ENCODE peak calls at places on chromosome 19, in six cellular contexts. One of them, this sample, is unnamed.

GRCh38 chr19:13195678-13196077 is 45.5 kb downstream of the IER2 start:
- DNase-seq in CD8-positive, alpha-beta memory T cell: peak; percentile 71
- DNase-seq in effector memory CD4-positive, alpha-beta T cell: peak; percentile 35
- DNase-seq in hippocampal formation: no peak
- DNase-seq in stimulated activated CD4-positive, alpha-beta T cell treated with anti-CD3 and anti-CD28 coated beads, Interleukin-12 subunit alpha, Interleukin-12 subunit beta, amount 100 ng/mL, for 24 hours: no peak
- DNase-seq in upper lobe of left lung: no peak
- DNase-seq in this sample: no peak

GRCh38 chr19:51020988-51021651 is 1.6 kb upstream of the KLK10 start:
- DNase-seq in effector memory CD4-positive, alpha-beta T cell: no peak
- DNase-seq in stimulated activated CD4-positive, alpha-beta T cell treated with anti-CD3 and anti-CD28 coated beads, Interleukin-12 subunit alpha, Interleukin-12 subunit beta, amount 100 ng/mL, for 24 hours: no peak
- DNase-seq in CD8-positive, alpha-beta memory T cell: no peak
- DNase-seq in upper lobe of left lung: no peak
- DNase-seq in hippocampal formation: peak; percentile 30
- DNase-seq in this sample: no peak

GRCh38 chr19:8500158-8500557 is 2.3 kb downstream of the PRAM1 start:
- DNase-seq in hippocampal formation: no peak
- DNase-seq in upper lobe of left lung: peak; percentile 68
- DNase-seq in CD8-positive, alpha-beta memory T cell: no peak
- DNase-seq in stimulated activated CD4-positive, alpha-beta T cell treated with anti-CD3 and anti-CD28 coated beads, Interleukin-12 subunit alpha, Interleukin-12 subunit beta, amount 100 ng/mL, for 24 hours: no peak
- DNase-seq in effector memory CD4-positive, alpha-beta T cell: no peak
- DNase-seq in this sample: no peak

GRCh38 chr19:54164369-54165068 is 5.0 kb upstream of the LENG1 start:
- DNase-seq in effector memory CD4-positive, alpha-beta T cell: peak; percentile 71
- DNase-seq in hippocampal formation: no peak
- DNase-seq in stimulated activated CD4-positive, alpha-beta T cell treated with anti-CD3 and anti-CD28 coated beads, Interleukin-12 subunit alpha, Interleukin-12 subunit beta, amount 100 ng/mL, for 24 hours: peak; percentile 55
- DNase-seq in CD8-positive, alpha-beta memory T cell: peak; percentile 65
- DNase-seq in upper lobe of left lung: peak; percentile 92
- DNase-seq in this sample: no peak

GRCh38 chr19:35861640-35862160 is 5.0 kb downstream of the KIRREL2 start:
- DNase-seq in CD8-positive, alpha-beta memory T cell: no peak
- DNase-seq in hippocampal formation: no peak
- DNase-seq in upper lobe of left lung: no peak
- DNase-seq in stimulated activated CD4-positive, alpha-beta T cell treated with anti-CD3 and anti-CD28 coated beads, Interleukin-12 subunit alpha, Interleukin-12 subunit beta, amount 100 ng/mL, for 24 hours: no peak
- DNase-seq in effector memory CD4-positive, alpha-beta T cell: no peak
- DNase-seq in this sample: no peak

GRCh38 chr19:48445256-48445605 is 552 bp upstream of the GRWD1 start:
- DNase-seq in stimulated activated CD4-positive, alpha-beta T cell treated with anti-CD3 and anti-CD28 coated beads, Interleukin-12 subunit alpha, Interleukin-12 subunit beta, amount 100 ng/mL, for 24 hours: no peak
- DNase-seq in effector memory CD4-positive, alpha-beta T cell: no peak
- DNase-seq in upper lobe of left lung: no peak
- DNase-seq in hippocampal formation: no peak
- DNase-seq in CD8-positive, alpha-beta memory T cell: no peak
- DNase-seq in this sample: no peak

GRCh38 chr19:42352216-42352892 is 26.9 kb downstream of the MEGF8 start:
- DNase-seq in hippocampal formation: peak; percentile 40
- DNase-seq in CD8-positive, alpha-beta memory T cell: no peak
- DNase-seq in upper lobe of left lung: peak; percentile 83
- DNase-seq in stimulated activated CD4-positive, alpha-beta T cell treated with anti-CD3 and anti-CD28 coated beads, Interleukin-12 subunit alpha, Interleukin-12 subunit beta, amount 100 ng/mL, for 24 hours: no peak
- DNase-seq in effector memory CD4-positive, alpha-beta T cell: no peak
- DNase-seq in this sample: no peak

GRCh38 chr19:29946645-29947044 is 4.6 kb downstream of the URI1 start:
- DNase-seq in stimulated activated CD4-positive, alpha-beta T cell treated with anti-CD3 and anti-CD28 coated beads, Interleukin-12 subunit alpha, Interleukin-12 subunit beta, amount 100 ng/mL, for 24 hours: no peak
- DNase-seq in effector memory CD4-positive, alpha-beta T cell: no peak
- DNase-seq in CD8-positive, alpha-beta memory T cell: no peak
- DNase-seq in hippocampal formation: no peak
- DNase-seq in upper lobe of left lung: no peak
- DNase-seq in this sample: no peak

GRCh38 chr19:50489461-50490011 is 12.9 kb upstream of the GARIN5A start:
- DNase-seq in CD8-positive, alpha-beta memory T cell: no peak
- DNase-seq in hippocampal formation: no peak
- DNase-seq in upper lobe of left lung: no peak
- DNase-seq in stimulated activated CD4-positive, alpha-beta T cell treated with anti-CD3 and anti-CD28 coated beads, Interleukin-12 subunit alpha, Interleukin-12 subunit beta, amount 100 ng/mL, for 24 hours: no peak
- DNase-seq in effector memory CD4-positive, alpha-beta T cell: no peak
- DNase-seq in this sample: no peak

GRCh38 chr19:27828781-27829275 is 1384.1 kb downstream of the UQCRFS1 start:
- DNase-seq in CD8-positive, alpha-beta memory T cell: no peak
- DNase-seq in stimulated activated CD4-positive, alpha-beta T cell treated with anti-CD3 and anti-CD28 coated beads, Interleukin-12 subunit alpha, Interleukin-12 subunit beta, amount 100 ng/mL, for 24 hours: no peak
- DNase-seq in upper lobe of left lung: no peak
- DNase-seq in hippocampal formation: no peak
- DNase-seq in effector memory CD4-positive, alpha-beta T cell: no peak
- DNase-seq in this sample: no peak

GRCh38 chr19:2188708-2189385 is 25.1 kb downstream of the DOT1L start:
- DNase-seq in upper lobe of left lung: peak; percentile 67
- DNase-seq in stimulated activated CD4-positive, alpha-beta T cell treated with anti-CD3 and anti-CD28 coated beads, Interleukin-12 subunit alpha, Interleukin-12 subunit beta, amount 100 ng/mL, for 24 hours: peak; percentile 16
- DNase-seq in effector memory CD4-positive, alpha-beta T cell: no peak
- DNase-seq in hippocampal formation: no peak
- DNase-seq in CD8-positive, alpha-beta memory T cell: no peak
- DNase-seq in this sample: no peak

GRCh38 chr19:10044390-10044789 is 31.1 kb downstream of the RDH8 start:
- DNase-seq in upper lobe of left lung: no peak
- DNase-seq in stimulated activated CD4-positive, alpha-beta T cell treated with anti-CD3 and anti-CD28 coated beads, Interleukin-12 subunit alpha, Interleukin-12 subunit beta, amount 100 ng/mL, for 24 hours: no peak
- DNase-seq in effector memory CD4-positive, alpha-beta T cell: no peak
- DNase-seq in hippocampal formation: no peak
- DNase-seq in CD8-positive, alpha-beta memory T cell: no peak
- DNase-seq in this sample: no peak

GRCh38 chr19:10061717-10062310 is 24.3 kb upstream of the SHFL start:
- DNase-seq in stimulated activated CD4-positive, alpha-beta T cell treated with anti-CD3 and anti-CD28 coated beads, Interleukin-12 subunit alpha, Interleukin-12 subunit beta, amount 100 ng/mL, for 24 hours: no peak
- DNase-seq in effector memory CD4-positive, alpha-beta T cell: no peak
- DNase-seq in CD8-positive, alpha-beta memory T cell: no peak
- DNase-seq in hippocampal formation: no peak
- DNase-seq in upper lobe of left lung: no peak
- DNase-seq in this sample: no peak

GRCh38 chr19:51161266-51161665 is 19.2 kb downstream of the SIGLEC7 start:
- DNase-seq in effector memory CD4-positive, alpha-beta T cell: no peak
- DNase-seq in hippocampal formation: no peak
- DNase-seq in upper lobe of left lung: no peak
- DNase-seq in CD8-positive, alpha-beta memory T cell: no peak
- DNase-seq in stimulated activated CD4-positive, alpha-beta T cell treated with anti-CD3 and anti-CD28 coated beads, Interleukin-12 subunit alpha, Interleukin-12 subunit beta, amount 100 ng/mL, for 24 hours: no peak
- DNase-seq in this sample: no peak

GRCh38 chr19:32189956-32190706 is 155.3 kb upstream of the ZNF507 start:
- DNase-seq in stimulated activated CD4-positive, alpha-beta T cell treated with anti-CD3 and anti-CD28 coated beads, Interleukin-12 subunit alpha, Interleukin-12 subunit beta, amount 100 ng/mL, for 24 hours: no peak
- DNase-seq in CD8-positive, alpha-beta memory T cell: no peak
- DNase-seq in upper lobe of left lung: no peak
- DNase-seq in effector memory CD4-positive, alpha-beta T cell: no peak
- DNase-seq in hippocampal formation: no peak
- DNase-seq in this sample: no peak

GRCh38 chr19:28426902-28427232 is 786.1 kb downstream of the UQCRFS1 start:
- DNase-seq in stimulated activated CD4-positive, alpha-beta T cell treated with anti-CD3 and anti-CD28 coated beads, Interleukin-12 subunit alpha, Interleukin-12 subunit beta, amount 100 ng/mL, for 24 hours: no peak
- DNase-seq in upper lobe of left lung: no peak
- DNase-seq in hippocampal formation: no peak
- DNase-seq in CD8-positive, alpha-beta memory T cell: no peak
- DNase-seq in effector memory CD4-positive, alpha-beta T cell: no peak
- DNase-seq in this sample: no peak

GRCh38 chr19:4859697-4860096 is 7.8 kb downstream of the PLIN3 start:
- DNase-seq in effector memory CD4-positive, alpha-beta T cell: no peak
- DNase-seq in stimulated activated CD4-positive, alpha-beta T cell treated with anti-CD3 and anti-CD28 coated beads, Interleukin-12 subunit alpha, Interleukin-12 subunit beta, amount 100 ng/mL, for 24 hours: no peak
- DNase-seq in CD8-positive, alpha-beta memory T cell: no peak
- DNase-seq in upper lobe of left lung: peak; percentile 52
- DNase-seq in hippocampal formation: no peak
- DNase-seq in this sample: no peak

GRCh38 chr19:58374200-58374599 is 6.6 kb downstream of the ZNF837 start:
- DNase-seq in CD8-positive, alpha-beta memory T cell: no peak
- DNase-seq in hippocampal formation: no peak
- DNase-seq in upper lobe of left lung: no peak
- DNase-seq in stimulated activated CD4-positive, alpha-beta T cell treated with anti-CD3 and anti-CD28 coated beads, Interleukin-12 subunit alpha, Interleukin-12 subunit beta, amount 100 ng/mL, for 24 hours: no peak
- DNase-seq in effector memory CD4-positive, alpha-beta T cell: no peak
- DNase-seq in this sample: no peak

GRCh38 chr19:55406869-55407624 is 541 bp downstream of the UBE2S start:
- DNase-seq in hippocampal formation: no peak
- DNase-seq in upper lobe of left lung: no peak
- DNase-seq in effector memory CD4-positive, alpha-beta T cell: no peak
- DNase-seq in stimulated activated CD4-positive, alpha-beta T cell treated with anti-CD3 and anti-CD28 coated beads, Interleukin-12 subunit alpha, Interleukin-12 subunit beta, amount 100 ng/mL, for 24 hours: no peak
- DNase-seq in CD8-positive, alpha-beta memory T cell: no peak
- DNase-seq in this sample: no peak

GRCh38 chr19:52897149-52897935 is at the start of gene ZNF320:
- DNase-seq in hippocampal formation: peak; percentile 90
- DNase-seq in upper lobe of left lung: peak; percentile 97
- DNase-seq in CD8-positive, alpha-beta memory T cell: peak; percentile 96
- DNase-seq in effector memory CD4-positive, alpha-beta T cell: peak; percentile 85
- DNase-seq in stimulated activated CD4-positive, alpha-beta T cell treated with anti-CD3 and anti-CD28 coated beads, Interleukin-12 subunit alpha, Interleukin-12 subunit beta, amount 100 ng/mL, for 24 hours: peak; percentile 78
- DNase-seq in this sample: peak; percentile 91

GRCh38 chr19:58305932-58306323 is 751 bp downstream of the ERVK3-1 start:
- DNase-seq in effector memory CD4-positive, alpha-beta T cell: no peak
- DNase-seq in upper lobe of left lung: no peak
- DNase-seq in CD8-positive, alpha-beta memory T cell: no peak
- DNase-seq in hippocampal formation: no peak
- DNase-seq in stimulated activated CD4-positive, alpha-beta T cell treated with anti-CD3 and anti-CD28 coated beads, Interleukin-12 subunit alpha, Interleukin-12 subunit beta, amount 100 ng/mL, for 24 hours: no peak
- DNase-seq in this sample: no peak

GRCh38 chr19:18453269-18454024 is 15.5 kb upstream of the ISYNA1 start:
- DNase-seq in CD8-positive, alpha-beta memory T cell: no peak
- DNase-seq in upper lobe of left lung: no peak
- DNase-seq in effector memory CD4-positive, alpha-beta T cell: no peak
- DNase-seq in hippocampal formation: no peak
- DNase-seq in stimulated activated CD4-positive, alpha-beta T cell treated with anti-CD3 and anti-CD28 coated beads, Interleukin-12 subunit alpha, Interleukin-12 subunit beta, amount 100 ng/mL, for 24 hours: no peak
- DNase-seq in this sample: no peak

GRCh38 chr19:48645652-48646191 is at the start of gene CA11:
- DNase-seq in upper lobe of left lung: no peak
- DNase-seq in stimulated activated CD4-positive, alpha-beta T cell treated with anti-CD3 and anti-CD28 coated beads, Interleukin-12 subunit alpha, Interleukin-12 subunit beta, amount 100 ng/mL, for 24 hours: no peak
- DNase-seq in CD8-positive, alpha-beta memory T cell: no peak
- DNase-seq in hippocampal formation: no peak
- DNase-seq in effector memory CD4-positive, alpha-beta T cell: no peak
- DNase-seq in this sample: no peak

GRCh38 chr19:50053119-50053518 is 27.3 kb downstream of the ZNF473 start:
- DNase-seq in stimulated activated CD4-positive, alpha-beta T cell treated with anti-CD3 and anti-CD28 coated beads, Interleukin-12 subunit alpha, Interleukin-12 subunit beta, amount 100 ng/mL, for 24 hours: no peak
- DNase-seq in effector memory CD4-positive, alpha-beta T cell: no peak
- DNase-seq in upper lobe of left lung: no peak
- DNase-seq in hippocampal formation: no peak
- DNase-seq in CD8-positive, alpha-beta memory T cell: no peak
- DNase-seq in this sample: no peak

GRCh38 chr19:38118176-38118575 is 105.8 kb downstream of the DPF1 start:
- DNase-seq in hippocampal formation: no peak
- DNase-seq in stimulated activated CD4-positive, alpha-beta T cell treated with anti-CD3 and anti-CD28 coated beads, Interleukin-12 subunit alpha, Interleukin-12 subunit beta, amount 100 ng/mL, for 24 hours: no peak
- DNase-seq in effector memory CD4-positive, alpha-beta T cell: no peak
- DNase-seq in upper lobe of left lung: no peak
- DNase-seq in CD8-positive, alpha-beta memory T cell: no peak
- DNase-seq in this sample: no peak

GRCh38 chr19:49213791-49214190 is 56.2 kb downstream of the TRPM4 start:
- DNase-seq in hippocampal formation: no peak
- DNase-seq in upper lobe of left lung: no peak
- DNase-seq in CD8-positive, alpha-beta memory T cell: no peak
- DNase-seq in effector memory CD4-positive, alpha-beta T cell: no peak
- DNase-seq in stimulated activated CD4-positive, alpha-beta T cell treated with anti-CD3 and anti-CD28 coated beads, Interleukin-12 subunit alpha, Interleukin-12 subunit beta, amount 100 ng/mL, for 24 hours: no peak
- DNase-seq in this sample: no peak

GRCh38 chr19:29507081-29507860 is 18.5 kb upstream of the VSTM2B start:
- DNase-seq in hippocampal formation: no peak
- DNase-seq in effector memory CD4-positive, alpha-beta T cell: no peak
- DNase-seq in stimulated activated CD4-positive, alpha-beta T cell treated with anti-CD3 and anti-CD28 coated beads, Interleukin-12 subunit alpha, Interleukin-12 subunit beta, amount 100 ng/mL, for 24 hours: no peak
- DNase-seq in upper lobe of left lung: peak; percentile 53
- DNase-seq in CD8-positive, alpha-beta memory T cell: no peak
- DNase-seq in this sample: no peak

GRCh38 chr19:39196860-39197562 is at the start of gene NCCRP1:
- DNase-seq in upper lobe of left lung: peak; percentile 83
- DNase-seq in effector memory CD4-positive, alpha-beta T cell: no peak
- DNase-seq in stimulated activated CD4-positive, alpha-beta T cell treated with anti-CD3 and anti-CD28 coated beads, Interleukin-12 subunit alpha, Interleukin-12 subunit beta, amount 100 ng/mL, for 24 hours: peak; percentile 3
- DNase-seq in hippocampal formation: no peak
- DNase-seq in CD8-positive, alpha-beta memory T cell: no peak
- DNase-seq in this sample: no peak

GRCh38 chr19:2084993-2085720 is 11.0 kb downstream of the MOB3A start:
- DNase-seq in stimulated activated CD4-positive, alpha-beta T cell treated with anti-CD3 and anti-CD28 coated beads, Interleukin-12 subunit alpha, Interleukin-12 subunit beta, amount 100 ng/mL, for 24 hours: peak; percentile 91
- DNase-seq in CD8-positive, alpha-beta memory T cell: peak; percentile 98
- DNase-seq in upper lobe of left lung: peak; percentile 85
- DNase-seq in effector memory CD4-positive, alpha-beta T cell: peak; percentile 94
- DNase-seq in hippocampal formation: no peak
- DNase-seq in this sample: no peak

This sample was measured in thoracic aorta.